ENCODE peak calls at places on chromosome 11, in seven cellular contexts. One of them, this sample, is unnamed.

GRCh38 chr11:77471520-77472234 is 2.2 kb downstream of the PAK1 start:
- DNase-seq in HEK293T: peak
- DNase-seq in pulmonary artery endothelial cell: no peak
- DNase-seq in sciatic nerve: no peak
- DNase-seq in GM12891: no peak
- DNase-seq in cardiac muscle cell: peak
- DNase-seq in omental fat pad: no peak
- DNase-seq in this sample: no peak

GRCh38 chr11:74462009-74462408 is 5.3 kb downstream of the KCNE3 start:
- DNase-seq in HEK293T: no peak
- DNase-seq in pulmonary artery endothelial cell: no peak
- DNase-seq in sciatic nerve: peak
- DNase-seq in GM12891: no peak
- DNase-seq in cardiac muscle cell: no peak
- DNase-seq in omental fat pad: no peak
- DNase-seq in this sample: peak

GRCh38 chr11:66324626-66325025 is 7.8 kb upstream of the CD248 start:
- DNase-seq in HEK293T: no peak
- DNase-seq in pulmonary artery endothelial cell: no peak
- DNase-seq in sciatic nerve: no peak
- DNase-seq in GM12891: no peak
- DNase-seq in cardiac muscle cell: no peak
- DNase-seq in omental fat pad: no peak
- DNase-seq in this sample: no peak

GRCh38 chr11:34948721-34949120 is 32.3 kb downstream of the PDHX start:
- DNase-seq in HEK293T: no peak
- DNase-seq in pulmonary artery endothelial cell: no peak
- DNase-seq in sciatic nerve: no peak
- DNase-seq in GM12891: no peak
- DNase-seq in cardiac muscle cell: no peak
- DNase-seq in omental fat pad: no peak
- DNase-seq in this sample: no peak

GRCh38 chr11:28318861-28319260 is 210.7 kb downstream of the METTL15 start:
- DNase-seq in HEK293T: no peak
- DNase-seq in pulmonary artery endothelial cell: no peak
- DNase-seq in sciatic nerve: no peak
- DNase-seq in GM12891: no peak
- DNase-seq in cardiac muscle cell: no peak
- DNase-seq in omental fat pad: no peak
- DNase-seq in this sample: no peak

GRCh38 chr11:117600261-117600783 is 196.7 kb downstream of the DSCAML1 start:
- DNase-seq in HEK293T: no peak
- DNase-seq in pulmonary artery endothelial cell: no peak
- DNase-seq in sciatic nerve: no peak
- DNase-seq in GM12891: no peak
- DNase-seq in cardiac muscle cell: no peak
- DNase-seq in omental fat pad: no peak
- DNase-seq in this sample: no peak

GRCh38 chr11:13595166-13595565 is 73.3 kb upstream of the FAR1 start:
- DNase-seq in HEK293T: no peak
- DNase-seq in pulmonary artery endothelial cell: no peak
- DNase-seq in sciatic nerve: no peak
- DNase-seq in GM12891: no peak
- DNase-seq in cardiac muscle cell: no peak
- DNase-seq in omental fat pad: no peak
- DNase-seq in this sample: no peak

GRCh38 chr11:63832336-63832735 is 6.6 kb upstream of the MARK2 start:
- DNase-seq in HEK293T: no peak
- DNase-seq in pulmonary artery endothelial cell: no peak
- DNase-seq in sciatic nerve: no peak
- DNase-seq in GM12891: no peak
- DNase-seq in cardiac muscle cell: no peak
- DNase-seq in omental fat pad: no peak
- DNase-seq in this sample: no peak

GRCh38 chr11:101880208-101880607 is 34.6 kb upstream of the CEP126 start:
- DNase-seq in HEK293T: peak
- DNase-seq in pulmonary artery endothelial cell: peak
- DNase-seq in sciatic nerve: no peak
- DNase-seq in GM12891: no peak
- DNase-seq in cardiac muscle cell: peak
- DNase-seq in omental fat pad: no peak
- DNase-seq in this sample: no peak

GRCh38 chr11:30016588-30017363 is at the start of gene KCNA4:
- DNase-seq in HEK293T: peak
- DNase-seq in pulmonary artery endothelial cell: no peak
- DNase-seq in sciatic nerve: peak
- DNase-seq in GM12891: no peak
- DNase-seq in cardiac muscle cell: peak
- DNase-seq in omental fat pad: no peak
- DNase-seq in this sample: no peak

GRCh38 chr11:1924121-1924520 is 4.6 kb downstream of the TNNT3 start:
- DNase-seq in HEK293T: no peak
- DNase-seq in pulmonary artery endothelial cell: no peak
- DNase-seq in sciatic nerve: no peak
- DNase-seq in GM12891: no peak
- DNase-seq in cardiac muscle cell: no peak
- DNase-seq in omental fat pad: no peak
- DNase-seq in this sample: no peak

GRCh38 chr11:70871881-70872280 is 380.5 kb downstream of the SHANK2 start:
- DNase-seq in HEK293T: no peak
- DNase-seq in pulmonary artery endothelial cell: no peak
- DNase-seq in sciatic nerve: no peak
- DNase-seq in GM12891: no peak
- DNase-seq in cardiac muscle cell: no peak
- DNase-seq in omental fat pad: no peak
- DNase-seq in this sample: no peak

GRCh38 chr11:103730151-103730940 is 306.1 kb upstream of the DDI1 start:
- DNase-seq in HEK293T: no peak
- DNase-seq in pulmonary artery endothelial cell: no peak
- DNase-seq in sciatic nerve: no peak
- DNase-seq in GM12891: no peak
- DNase-seq in cardiac muscle cell: no peak
- DNase-seq in omental fat pad: no peak
- DNase-seq in this sample: no peak

GRCh38 chr11:88059326-88059725 is 115.9 kb downstream of the RAB38 start:
- DNase-seq in HEK293T: no peak
- DNase-seq in pulmonary artery endothelial cell: no peak
- DNase-seq in sciatic nerve: no peak
- DNase-seq in GM12891: no peak
- DNase-seq in cardiac muscle cell: no peak
- DNase-seq in omental fat pad: no peak
- DNase-seq in this sample: no peak

This sample was measured in Peyer's patch.